ENCODE peak calls at places on chromosomes 2 and 18, in four cellular contexts. R, V, U and Y are unnamed samples.

GRCh38 chr2:43210467-43211303 is 15.7 kb downstream of the ZFP36L2 start:
- DNase-seq in R (peak; percentile 59), U (peak; percentile 72), V (no peak), Y (no peak)

GRCh38 chr2:100142393-100142792 is at the start of gene AFF3:
- DNase-seq in R (no peak), U (no peak), V (peak; percentile 56), Y (no peak)

GRCh38 chr2:133063792-133064191 is 393.8 kb upstream of the LYPD1 start:
- DNase-seq in V (no peak), U (no peak), R (no peak), Y (peak; percentile 8)

GRCh38 chr2:120842456-120843439 is 107.1 kb downstream of the GLI2 start:
- DNase-seq in V (no peak), R (no peak), U (no peak), Y (no peak)

GRCh38 chr2:34012728-34013302 is 413.7 kb upstream of the FAM98A start:
- DNase-seq in R (no peak), V (no peak), U (peak; percentile 53), Y (peak; percentile 55)

GRCh38 chr2:88129313-88129959 is 1.6 kb upstream of the FABP1 start:
- DNase-seq in U (no peak), V (no peak), R (no peak), Y (no peak)

GRCh38 chr2:193240752-193241151 is 1046.0 kb upstream of the TMEFF2 start:
- DNase-seq in U (peak; percentile 7), V (no peak), R (peak; percentile 1), Y (peak; percentile 6)

GRCh38 chr18:51151185-51151567 is 46.3 kb downstream of the MEX3C start:
- DNase-seq in V (no peak), R (no peak), U (no peak), Y (no peak)

GRCh38 chr2:148954536-148954935 is 79.5 kb downstream of the KIF5C start:
- DNase-seq in V (no peak), U (no peak), R (no peak), Y (no peak)

GRCh38 chr2:230525682-230526081 is 109.7 kb downstream of the SP100 start:
- DNase-seq in V (no peak), R (no peak), U (peak; percentile 19), Y (no peak)

GRCh38 chr2:211161236-211161635 is 604.8 kb downstream of the CPS1 start:
- DNase-seq in R (no peak), U (no peak), V (no peak), Y (no peak)

GRCh38 chr2:211159972-211160371 is 603.6 kb downstream of the CPS1 start:
- DNase-seq in R (no peak), U (no peak), V (no peak), Y (no peak)

GRCh38 chr2:211157211-211157610 is 600.8 kb downstream of the CPS1 start:
- DNase-seq in U (no peak), R (no peak), V (no peak), Y (no peak)

DNA sequence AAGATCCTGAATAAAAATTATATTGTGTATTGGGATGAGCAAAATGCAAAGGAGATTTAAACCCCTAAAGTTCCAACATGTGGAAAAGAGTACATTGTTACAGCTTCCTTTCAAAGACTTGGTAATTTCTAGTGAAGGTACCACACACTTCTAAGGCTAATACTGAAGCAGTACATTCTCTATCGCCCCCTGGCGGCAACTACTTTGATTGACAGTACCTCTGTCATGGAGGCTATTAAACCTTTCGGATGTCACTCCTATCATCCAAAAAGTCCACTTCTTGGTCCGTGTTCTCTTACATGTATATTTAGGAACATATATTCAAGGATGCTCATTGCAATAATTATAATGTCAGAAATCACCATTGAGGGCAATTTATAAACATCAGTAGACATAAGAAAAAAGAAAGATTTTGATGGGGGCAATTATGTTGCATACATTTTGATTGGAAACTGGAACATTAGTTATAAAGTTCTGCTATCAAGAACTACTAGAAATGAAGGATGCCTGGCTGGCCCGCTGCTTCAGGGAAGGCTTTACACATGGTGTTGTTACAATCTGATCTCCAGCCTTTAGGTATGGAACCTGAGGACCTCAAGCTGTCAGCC is 601.6 kb downstream of the CPS1 start:
- DNase-seq in V (peak; percentile 4), R (peak; percentile 6), U (peak; percentile 67), Y (peak; percentile 42)
- TF ChIP-seq SP1 in V (no peak), R (no peak), U (no peak), Y (no peak)

GRCh38 chr2:117330611-117331010 is 483.9 kb upstream of the DDX18 start:
- DNase-seq in R (no peak), U (no peak), V (no peak), Y (no peak)
- TF ChIP-seq BHLHE40 in R (no peak), U (no peak), V (no peak), Y (no peak)

GRCh38 chr2:11499081-11499743 is 33.3 kb upstream of the E2F6 start:
- DNase-seq in U (peak; percentile 100), V (no peak), R (no peak), Y (no peak)

GRCh38 chr2:11500702-11501303 is 33.0 kb upstream of the GREB1 start:
- DNase-seq in U (no peak), V (peak; percentile 45), R (no peak), Y (no peak)

GRCh38 chr2:11503354-11503927 is 30.4 kb upstream of the GREB1 start:
- DNase-seq in R (no peak), U (no peak), V (no peak), Y (no peak)

GRCh38 chr2:11505652-11506610 is 27.9 kb upstream of the GREB1 start:
- DNase-seq in V (peak; percentile 35), U (peak; percentile 97), R (no peak), Y (no peak)

DNA sequence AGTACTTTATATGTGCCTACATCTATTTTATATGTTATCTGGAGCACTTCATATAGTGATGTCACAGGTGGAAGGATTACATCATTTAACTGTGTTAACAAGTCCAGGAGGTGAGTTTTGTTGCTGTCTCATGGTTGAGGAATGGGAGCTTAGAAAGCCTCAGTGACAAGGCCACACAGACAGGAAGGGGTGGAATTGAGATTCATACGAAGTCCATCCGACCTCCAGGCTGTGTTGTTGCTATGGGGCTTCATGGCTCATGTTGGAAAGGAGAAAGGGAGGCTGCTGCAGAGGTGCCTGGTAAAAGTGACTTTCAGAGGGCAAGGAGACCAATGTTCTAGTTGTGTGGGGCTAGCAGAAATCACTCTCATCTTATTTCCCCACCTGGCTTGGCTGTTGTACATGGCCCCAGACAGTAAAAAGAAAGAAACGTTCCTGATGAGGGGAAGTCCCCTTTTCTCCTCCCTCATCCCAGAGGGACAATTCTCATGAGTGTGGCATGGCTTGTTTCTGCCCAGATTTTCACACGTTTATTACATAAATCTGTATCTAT is 31.0 kb upstream of the GREB1 start:
- DNase-seq in R (no peak), U (peak; percentile 88), V (no peak), Y (no peak)
- TF ChIP-seq SP1 in R (no peak), U (no peak), V (no peak), Y (no peak)

GRCh38 chr2:128391679-128392078 is 73.0 kb upstream of the HS6ST1 start:
- DNase-seq in V (no peak), R (no peak), U (no peak), Y (no peak)

GRCh38 chr2:128390991-128391630 is 72.4 kb upstream of the HS6ST1 start:
- DNase-seq in V (no peak), U (no peak), R (no peak), Y (no peak)

GRCh38 chr2:128390256-128390990 is 71.8 kb upstream of the HS6ST1 start:
- DNase-seq in U (no peak), V (no peak), R (no peak), Y (no peak)

GRCh38 chr2:128388414-128389032 is 69.9 kb upstream of the HS6ST1 start:
- DNase-seq in R (no peak), V (no peak), U (no peak), Y (no peak)

DNA sequence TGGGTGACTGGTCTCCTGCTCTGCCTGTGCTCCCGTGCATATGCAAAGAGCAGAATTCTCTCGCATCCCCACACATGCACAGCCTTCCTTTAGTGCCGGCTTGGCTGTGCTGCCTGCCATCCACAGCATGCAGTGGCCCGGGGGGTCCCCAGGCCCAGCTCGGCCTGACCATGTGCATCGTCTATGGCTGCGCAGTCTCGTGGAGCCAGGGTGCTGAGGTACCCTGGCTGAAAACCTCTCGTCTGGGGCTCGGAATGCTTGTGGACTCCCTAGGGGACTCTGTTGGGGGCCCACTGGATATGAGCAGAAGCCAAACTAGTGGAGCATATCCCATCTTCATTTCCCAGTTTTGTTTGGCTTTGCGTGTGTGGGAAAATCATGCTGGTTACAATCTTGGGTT is 70.9 kb upstream of the HS6ST1 start:
- DNase-seq in V (no peak), U (no peak), R (no peak), Y (no peak)
- TF ChIP-seq BHLHE40 in V (no peak), U (no peak), R (no peak), Y (no peak)

GRCh38 chr2:12807907-12808810 is 91.4 kb downstream of the TRIB2 start:
- DNase-seq in U (no peak), V (no peak), R (no peak), Y (no peak)
- TF ChIP-seq SP1 in U (no peak), V (no peak), R (no peak), Y (no peak)

GRCh38 chr2:113078350-113078839 is 10.6 kb downstream of the IL1F10 start:
- DNase-seq in R (no peak), V (no peak), U (no peak), Y (no peak)
- TF ChIP-seq BHLHE40 in R (no peak), V (no peak), U (no peak), Y (no peak)

GRCh38 chr2:37671816-37672103 is 318 bp upstream of the CDC42EP3 start:
- DNase-seq in U (no peak), R (no peak), V (no peak), Y (no peak)

GRCh38 chr2:37672870-37673184 is 1.4 kb upstream of the CDC42EP3 start:
- DNase-seq in V (no peak), R (no peak), U (no peak), Y (no peak)

GRCh38 chr2:37670378-37671012 is 947 bp downstream of the CDC42EP3 start:
- DNase-seq in R (no peak), V (no peak), U (no peak), Y (no peak)

GRCh38 chr2:37672104-37672869 is 845 bp upstream of the CDC42EP3 start:
- DNase-seq in U (peak; percentile 34), R (peak; percentile 70), V (no peak), Y (peak; percentile 80)

DNA sequence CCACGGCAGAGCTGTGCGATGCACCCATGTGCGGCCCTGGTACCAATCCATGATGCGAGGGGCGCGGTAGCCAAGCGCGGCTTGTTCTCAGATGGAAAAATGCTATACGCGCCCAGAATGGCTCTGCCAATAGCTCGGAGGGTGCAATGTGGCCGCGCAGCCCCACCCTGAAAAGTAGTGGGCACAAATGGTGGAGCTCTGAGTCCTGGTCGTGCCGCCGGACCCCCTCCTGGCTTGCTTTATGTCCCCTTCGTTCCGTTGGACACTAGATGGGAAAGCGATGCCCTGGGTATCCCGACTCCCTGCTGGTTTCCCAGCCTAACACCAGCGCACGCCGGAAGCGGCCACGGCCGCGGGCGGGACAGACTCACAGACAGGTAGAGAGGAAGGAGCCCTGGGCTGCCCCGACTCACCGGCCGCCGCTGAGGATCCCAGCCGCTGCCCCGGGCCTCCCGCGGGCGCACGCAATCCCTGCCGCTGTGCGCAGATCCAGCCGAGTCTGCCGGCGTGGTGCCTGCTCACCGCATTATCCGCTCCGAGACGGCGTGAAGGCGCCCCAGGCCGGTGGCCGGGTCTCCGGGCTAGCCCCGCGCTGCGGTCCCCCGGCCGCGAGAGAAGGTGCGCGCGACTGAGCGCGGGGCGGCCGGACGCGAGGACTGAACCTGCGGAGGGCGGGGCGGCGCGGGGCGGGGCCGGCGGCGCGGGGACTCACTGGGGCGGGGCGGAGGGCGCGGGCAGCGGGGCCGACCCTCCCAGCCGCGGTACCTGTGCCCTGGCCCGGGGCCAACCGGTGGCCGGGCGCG is at the start of gene CDC42EP3:
- DNase-seq in V (no peak), U (no peak), R (peak; percentile 73), Y (peak; percentile 67)
- TF ChIP-seq SP1 in V (no peak), U (no peak), R (no peak), Y (no peak)

GRCh38 chr2:237341872-237342271 is 72.1 kb downstream of the COL6A3 start:
- DNase-seq in V (no peak), U (no peak), R (no peak), Y (no peak)
- TF ChIP-seq BHLHE40 in V (no peak), U (no peak), R (no peak), Y (no peak)